ENCODE peak calls at places on chromosome 7, in seven cellular contexts. X, U, K, F, Z, E and H are unnamed samples. For H3K4me1, the result is how much of the 10 kb centered on the place peaks cover.

GRCh38 chr7:126993626-126994213 is 259.0 kb downstream of the GRM8 start:
- DNase-seq in K (no peak), X (no peak), U (no peak), F (no peak), E (no peak), Z (no peak), H (no peak)

GRCh38 chr7:43647772-43648643 is 65.1 kb downstream of the STK17A start:
- DNase-seq in X (peak), E (peak), K (peak), Z (peak), U (peak), F (peak), H (peak)

GRCh38 chr7:94028768-94029167 is 24.6 kb upstream of the BET1 start:
- DNase-seq in U (peak), E (no peak), K (peak), F (no peak), Z (no peak), X (no peak), H (no peak)

GRCh38 chr7:90474284-90475210 is 5.1 kb downstream of the PTTG1IP2 start:
- DNase-seq in X (no peak), U (peak), E (no peak), K (peak), Z (no peak), F (no peak), H (peak)

GRCh38 chr7:64959072-64959747 is 31.6 kb downstream of the ZNF117 start:
- DNase-seq in X (no peak), K (no peak), Z (no peak), U (no peak), E (no peak), F (no peak), H (no peak)

GRCh38 chr7:54664235-54665228 is 94.5 kb downstream of the SEC61G start:
- DNase-seq in U (peak), K (peak), X (no peak), F (peak), E (peak), Z (peak), H (peak)

GRCh38 chr7:28347462-28347861 is 64.9 kb upstream of the CREB5 start:
- DNase-seq in X (no peak), K (peak), F (no peak), U (peak), Z (no peak), E (no peak), H (no peak)

GRCh38 chr7:20786049-20786412 is 655 bp downstream of the SP8 start:
- DNase-seq in F (no peak), K (no peak), Z (no peak), U (no peak), X (no peak), E (no peak), H (no peak)

GRCh38 chr7:103805376-103805775 is 184.1 kb downstream of the RELN start:
- DNase-seq in X (no peak), U (peak), K (no peak), E (no peak), F (no peak), Z (no peak), H (no peak)

GRCh38 chr7:155230169-155230593 is 67.5 kb upstream of the INSIG1 start:
- DNase-seq in F (no peak), X (no peak), Z (peak), U (peak), E (peak), K (peak), H (peak)

GRCh38 chr7:18013936-18014335 is 13.7 kb downstream of the PRPS1L1 start:
- DNase-seq in K (peak), X (no peak), Z (no peak), F (no peak), E (no peak), U (peak), H (peak)

GRCh38 chr7:8258166-8258565 is 3.8 kb downstream of the ICA1 start:
- DNase-seq in E (no peak), U (no peak), X (no peak), K (no peak), F (no peak), Z (no peak), H (no peak)

GRCh38 chr7:12477620-12478019 is 74.0 kb upstream of the VWDE start:
- DNase-seq in U (peak), F (no peak), E (no peak), K (no peak), X (no peak), Z (no peak), H (no peak)

GRCh38 chr7:152137476-152138025 is 112.1 kb downstream of the GALNT11 start:
- DNase-seq in F (no peak), U (no peak), K (peak), E (no peak), Z (no peak), X (no peak), H (no peak)

GRCh38 chr7:13117103-13117502 is 429.7 kb downstream of the ARL4A start:
- DNase-seq in U (peak), X (no peak), E (peak), K (peak), F (no peak), Z (no peak), H (no peak)

GRCh38 chr7:153640586-153640985 is 411.6 kb upstream of the DPP6 start:
- DNase-seq in F (no peak), U (no peak), X (no peak), E (no peak), Z (no peak), K (no peak), H (no peak)

GRCh38 chr7:20577362-20578069 is 38.0 kb upstream of the ABCB5 start:
- DNase-seq in Z (no peak), F (no peak), K (peak), U (no peak), E (no peak), X (no peak), H (no peak)

GRCh38 chr7:24795407-24795767 is 38.1 kb upstream of the GSDME start:
- DNase-seq in U (no peak), F (no peak), X (no peak), Z (no peak), K (no peak), E (no peak), H (no peak)

GRCh38 chr7:30183712-30184372 is 49.1 kb downstream of the MTURN start:
- DNase-seq in U (no peak), Z (no peak), F (no peak), E (no peak), X (no peak), K (no peak), H (no peak)

GRCh38 chr7:155394413-155394812 is 63.5 kb upstream of the EN2 start:
- DNase-seq in U (no peak), X (no peak), E (no peak), K (no peak), F (no peak), Z (no peak), H (no peak)

GRCh38 chr7:4270941-4271715 is 411.0 kb upstream of the FOXK1 start:
- DNase-seq in F (no peak), X (no peak), E (no peak), U (no peak), Z (no peak), K (no peak), H (no peak)

GRCh38 chr7:158649279-158649678 is 55.3 kb downstream of the NCAPG2 start:
- DNase-seq in E (peak), Z (no peak), F (no peak), K (peak), U (peak), X (no peak), H (peak)

GRCh38 chr7:80136276-80137045 is 1.8 kb downstream of the GNAI1 start:
- DNase-seq in U (peak), F (no peak), X (no peak), E (no peak), Z (no peak), K (peak), H (no peak)

GRCh38 chr7:20323587-20323986 is 7.1 kb upstream of the ITGB8 start:
- DNase-seq in K (peak), E (no peak), F (no peak), Z (no peak), X (no peak), U (peak), H (no peak)

GRCh38 chr7:36661135-36661840 is 63.0 kb downstream of the AOAH start:
- DNase-seq in X (no peak), F (peak), E (peak), Z (no peak), K (peak), U (peak), H (no peak)

GRCh38 chr7:155508372-155509024 is 37.9 kb downstream of the CNPY1 start:
- DNase-seq in E (no peak), F (no peak), K (no peak), U (no peak), X (no peak), Z (no peak), H (no peak)

GRCh38 chr7:107989618-107990373 is 13.2 kb downstream of the LAMB1 start:
- DNase-seq in E (no peak), U (peak), K (peak), F (no peak), X (no peak), Z (no peak), H (no peak)

GRCh38 chr7:158613481-158613880 is 25.9 kb upstream of the PTPRN2 start:
- DNase-seq in K (peak), F (no peak), X (no peak), E (no peak), U (peak), Z (no peak), H (no peak)

GRCh38 chr7:27709137-27710075 is 30.6 kb upstream of the TAX1BP1 start:
- DNase-seq in U (peak), F (no peak), K (peak), E (no peak), X (no peak), Z (no peak), H (peak)

GRCh38 chr7:148383651-148384050 is 206.9 kb upstream of the C7orf33 start:
- DNase-seq in K (no peak), X (no peak), U (no peak), F (no peak), Z (no peak), E (no peak), H (no peak)

GRCh38 chr7:156236181-156236889 is 404.2 kb upstream of the RNF32 start:
- DNase-seq in X (no peak), K (no peak), Z (no peak), U (no peak), F (no peak), E (no peak), H (no peak)

GRCh38 chr7:30925117-30925516 is 13.5 kb downstream of the AQP1 start:
- DNase-seq in X (peak), F (no peak), U (no peak), E (no peak), K (no peak), Z (no peak), H (no peak)

GRCh38 chr7:19390795-19391194 is 245.6 kb upstream of the FERD3L start:
- DNase-seq in K (no peak), X (no peak), U (no peak), F (no peak), E (no peak), Z (no peak), H (no peak)

GRCh38 chr7:15998617-15999016 is 312.1 kb upstream of the MEOX2 start:
- DNase-seq in Z (no peak), K (no peak), F (no peak), X (no peak), E (no peak), U (no peak), H (no peak)

GRCh38 chr7:6271694-6272371 is 591 bp downstream of the CYTH3 start:
- DNase-seq in F (peak), U (peak), K (no peak), Z (no peak), X (peak), E (no peak), H (no peak)

DNA sequence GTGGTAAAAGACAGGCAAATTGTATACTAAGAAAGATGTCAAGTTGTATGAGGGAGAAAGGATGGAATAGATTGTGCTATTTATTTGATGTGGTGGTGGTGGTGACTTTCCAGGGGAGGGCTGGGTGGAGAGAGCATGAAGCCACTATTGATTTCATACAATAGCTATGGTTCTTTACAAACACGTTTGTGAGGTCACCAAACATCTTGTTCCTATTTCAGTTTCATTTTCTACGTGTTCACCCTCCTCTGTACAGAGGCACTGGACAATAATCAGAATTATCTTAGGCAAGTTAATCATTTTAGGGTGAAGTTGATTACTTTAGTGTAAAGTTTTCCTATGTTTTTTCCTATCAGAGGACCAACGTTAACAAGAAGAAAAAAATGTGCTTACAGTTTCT is 10.3 kb upstream of the CNTNAP2 start:
- DNase-seq in X (no peak), F (no peak), U (no peak), E (no peak), K (no peak), Z (no peak), H (no peak)
- H3K4me1 ChIP-seq in X (under half), F (under half), U (under half), E (under half), K (under half), Z (under half), H (under half)

DNA sequence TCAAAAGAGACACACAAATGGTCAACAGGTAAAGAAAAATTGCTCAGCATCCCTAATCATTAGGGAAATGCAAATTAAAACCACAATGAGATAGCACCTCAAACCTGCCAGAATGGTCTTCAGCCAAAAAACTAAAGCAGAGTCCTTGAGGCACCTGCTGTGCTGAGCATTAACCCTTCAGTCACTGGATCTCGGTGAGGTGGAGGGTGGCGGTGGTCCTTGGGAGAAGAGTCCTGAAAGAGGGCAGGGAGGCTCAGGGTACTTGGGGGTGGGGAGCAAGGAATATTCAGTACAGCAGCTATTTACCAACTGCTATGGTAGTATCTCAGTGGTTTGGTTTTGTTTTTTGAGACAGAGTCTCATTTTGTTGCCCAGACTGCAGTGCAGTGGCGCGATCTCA is 7.1 kb downstream of the KIAA1549 start:
- DNase-seq in U (no peak), K (no peak), E (no peak), Z (no peak), X (no peak), F (no peak), H (no peak)
- H3K4me1 ChIP-seq in U (under half), K (under half), E (under half), Z (under half), X (under half), F (under half), H (under half)

GRCh38 chr7:150372271-150373048 is 3.8 kb downstream of the REPIN1 start:
- DNase-seq in X (no peak), E (no peak), K (no peak), U (no peak), Z (no peak), F (peak), H (no peak)
- H3K4me1 ChIP-seq in X (under half), E (under half), K (under half), U (under half), Z (under half), F (half or more), H (under half)

GRCh38 chr7:86320886-86321285 is 322.8 kb upstream of the GRM3 start:
- DNase-seq in F (no peak), X (no peak), E (no peak), K (no peak), Z (no peak), U (no peak), H (no peak)

GRCh38 chr7:86328801-86329433 is 314.8 kb upstream of the GRM3 start:
- DNase-seq in X (no peak), E (no peak), K (no peak), F (no peak), Z (no peak), U (no peak), H (no peak)

GRCh38 chr7:86326847-86327246 is 316.9 kb upstream of the GRM3 start:
- DNase-seq in U (no peak), Z (no peak), F (no peak), X (no peak), E (no peak), K (no peak), H (no peak)
- H3K4me1 ChIP-seq in U (under half), Z (under half), F (under half), X (under half), E (under half), K (under half), H (under half)

DNA sequence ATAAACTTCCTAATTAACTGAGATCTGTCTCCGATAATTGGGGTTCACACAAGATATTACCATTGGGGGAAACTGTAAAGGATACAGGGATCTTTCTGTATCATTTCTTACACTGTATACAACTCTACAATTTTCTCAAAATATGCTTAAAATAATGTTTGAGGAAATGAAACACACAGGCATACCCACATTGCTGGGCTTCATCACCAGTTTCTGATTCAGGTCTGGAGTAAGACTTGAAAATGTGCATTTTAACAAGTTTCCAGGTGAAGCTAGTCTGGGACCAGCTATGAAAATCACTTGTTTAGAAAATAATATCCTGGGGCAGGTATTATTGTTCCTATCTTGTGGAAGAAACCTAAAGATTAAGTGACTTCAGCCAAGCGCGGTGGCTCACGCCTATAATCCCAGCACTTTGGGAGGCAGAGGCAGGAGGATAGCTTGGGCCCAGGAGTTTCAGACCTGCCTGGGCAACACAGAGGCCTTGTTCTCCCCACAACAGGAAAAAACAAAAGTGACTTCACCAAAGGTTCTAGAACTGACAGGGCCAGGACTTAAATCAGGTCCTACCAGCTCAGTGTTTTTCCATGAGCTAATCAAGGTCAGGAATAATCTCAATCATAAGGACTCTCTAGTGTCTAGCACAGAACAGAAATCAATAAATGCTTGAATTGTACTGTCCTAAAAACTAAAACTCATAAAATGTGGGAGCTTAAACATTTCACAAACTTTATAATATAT is 12.6 kb downstream of the TOMM7 start:
- DNase-seq in F (no peak), K (no peak), E (no peak), X (no peak), Z (no peak), U (no peak), H (no peak)
- H3K4me1 ChIP-seq in F (under half), K (under half), E (under half), X (under half), Z (under half), U (under half), H (under half)

DNA sequence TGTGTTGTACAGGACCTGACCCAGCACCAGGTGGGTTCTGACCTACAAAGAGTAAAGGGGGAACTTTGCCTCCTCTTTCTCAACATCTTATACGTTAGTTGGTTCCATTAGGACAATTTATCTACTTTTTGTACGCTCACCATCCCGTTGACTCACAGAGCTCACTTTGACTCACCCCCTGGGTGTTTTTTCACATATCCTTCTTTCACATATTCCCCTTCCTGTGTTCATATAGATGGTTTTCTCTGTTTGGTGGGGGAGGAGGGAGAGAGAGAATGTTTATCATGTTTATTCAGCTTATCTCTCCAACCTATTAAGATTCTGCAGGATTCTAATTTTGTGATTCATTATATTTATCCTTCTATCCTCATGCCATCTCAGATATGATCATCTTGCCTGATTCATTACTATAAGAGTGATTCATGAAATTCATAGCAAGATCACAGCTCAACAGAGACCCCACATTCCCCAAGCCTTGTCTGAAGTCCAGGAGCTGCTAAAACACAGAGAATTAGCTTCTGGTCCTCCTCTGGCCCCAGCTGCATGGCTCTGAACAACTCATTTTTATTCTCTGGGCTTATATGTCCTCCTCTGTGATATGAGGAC is 37.2 kb downstream of the PRSS2 start:
- DNase-seq in F (no peak), Z (no peak), U (peak), K (peak), E (no peak), X (peak), H (peak)
- H3K4me1 ChIP-seq in F (under half), Z (under half), U (under half), K (under half), E (under half), X (half or more), H (half or more)

DNA sequence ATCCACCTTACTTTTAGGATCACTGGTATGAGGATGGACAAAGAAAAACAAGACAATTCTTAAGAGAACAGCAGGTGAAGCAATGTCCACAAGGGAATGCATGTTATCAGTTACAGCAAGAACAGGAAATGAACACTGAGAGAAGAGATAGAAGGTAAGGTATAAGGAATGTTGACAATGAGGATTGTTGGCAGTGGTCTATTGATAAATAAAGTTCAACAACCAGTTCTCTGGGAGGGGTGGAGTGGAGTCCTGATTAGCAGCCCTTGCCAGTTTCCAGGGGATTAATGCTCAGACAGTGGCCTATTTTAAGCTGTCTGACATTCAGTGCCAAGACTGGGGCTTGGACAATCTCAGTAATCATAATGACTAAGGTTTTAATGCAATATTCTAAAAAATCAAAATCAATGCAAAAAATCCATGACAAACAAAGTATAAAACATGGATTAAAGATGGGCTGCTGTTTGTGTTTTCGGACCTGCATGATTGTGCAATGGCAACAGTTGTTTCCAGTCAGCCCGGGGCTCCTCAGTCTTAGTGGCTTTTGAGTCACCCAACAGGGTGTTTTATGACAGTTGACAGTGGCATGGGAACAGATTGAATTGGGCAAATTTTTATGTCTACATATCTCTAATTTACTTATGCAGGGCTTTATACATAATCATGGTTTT is 13.8 kb upstream of the AKR1B1 start:
- DNase-seq in K (no peak), Z (no peak), X (no peak), U (peak), F (no peak), E (no peak), H (peak)
- H3K4me1 ChIP-seq in K (under half), Z (under half), X (under half), U (under half), F (under half), E (under half), H (half or more)